ENCODE peak calls at places on chromosome 5, in four cellular contexts. P, Y, C and I are unnamed samples.

GRCh38 chr5:33588654-33589372 is 148.0 kb downstream of the TARS1 start:
- DNase-seq in P (no peak), Y (no peak), C (peak), I (no peak)

GRCh38 chr5:115977096-115977495 is 14.8 kb downstream of the LVRN start:
- DNase-seq in P (no peak), Y (no peak), C (no peak), I (no peak)

GRCh38 chr5:5979362-5979760 is 399.0 kb downstream of the MED10 start:
- DNase-seq in P (no peak), Y (no peak), C (peak), I (no peak)

GRCh38 chr5:143248822-143249579 is 154.5 kb downstream of the NR3C1 start:
- DNase-seq in P (no peak), Y (peak), C (no peak), I (no peak)

GRCh38 chr5:151923865-151924264 is 786 bp downstream of the GLRA1 start:
- DNase-seq in P (no peak), Y (no peak), C (peak), I (no peak)

GRCh38 chr5:1270426-1270825 is 24.4 kb downstream of the TERT start:
- DNase-seq in P (no peak), Y (no peak), C (no peak), I (no peak)

GRCh38 chr5:172453986-172454354 is 355 bp downstream of the SH3PXD2B start:
- DNase-seq in P (peak), Y (no peak), C (peak), I (no peak)

GRCh38 chr5:95823738-95824609 is 1.4 kb upstream of the GLRX start:
- DNase-seq in P (peak), Y (peak), C (peak), I (peak)

GRCh38 chr5:170411100-170411499 is 21.9 kb upstream of the KCNMB1 start:
- DNase-seq in P (no peak), Y (no peak), C (no peak), I (no peak)

GRCh38 chr5:141412853-141413539 is at the start of gene PCDHGA10:
- DNase-seq in P (peak), Y (peak), C (peak), I (no peak)

GRCh38 chr5:124660229-124661093 is 86.0 kb downstream of the ZNF608 start:
- DNase-seq in P (no peak), Y (no peak), C (peak), I (peak)

GRCh38 chr5:132662925-132663770 is 5.2 kb downstream of the IL13 start:
- DNase-seq in P (no peak), Y (no peak), C (peak), I (no peak)

DNA sequence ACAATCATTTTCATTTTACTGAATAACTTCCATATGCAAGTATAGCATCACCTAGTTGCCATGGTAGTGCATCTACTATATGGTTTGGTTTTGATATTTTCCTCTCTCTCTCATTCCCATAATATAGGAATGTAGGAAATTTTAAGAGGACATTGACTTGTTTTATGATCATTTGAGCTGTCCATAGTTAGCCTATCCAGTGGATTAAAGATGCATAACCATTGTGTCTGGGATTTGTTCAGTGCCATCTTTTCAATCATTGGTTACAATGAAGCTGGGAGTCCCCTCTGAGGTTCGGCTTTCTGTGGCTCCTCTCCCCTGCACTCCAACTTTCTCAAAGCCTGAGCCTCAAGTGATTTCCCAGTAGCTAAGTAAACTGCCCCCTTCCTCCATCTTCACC is 458.5 kb downstream of the RAB3C start:
- DNase-seq in P (no peak), Y (no peak), C (no peak), I (no peak)
- H3K4me3 ChIP-seq in P (peak), Y (no peak), C (no peak), I (no peak)

DNA sequence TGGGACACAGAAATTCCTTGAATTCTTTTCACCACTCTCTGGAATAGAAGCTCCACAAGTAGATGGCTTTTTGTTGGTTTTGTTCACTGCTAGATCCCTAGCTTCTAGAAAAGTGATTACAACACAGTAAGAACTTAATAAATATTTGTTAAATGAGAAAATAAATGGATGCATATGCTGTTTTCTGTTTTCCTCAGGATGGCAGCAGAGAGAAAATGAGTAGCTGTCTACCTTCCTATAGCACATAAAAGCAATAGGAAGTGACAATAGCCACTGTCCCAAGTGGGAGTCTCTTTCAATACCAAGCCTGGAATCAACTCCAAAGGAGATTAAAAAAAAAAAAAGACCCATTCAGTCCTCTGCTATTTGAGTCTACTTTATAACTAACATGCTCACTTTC is 100.6 kb upstream of the NREP start:
- DNase-seq in P (no peak), Y (no peak), C (no peak), I (no peak)
- TF ChIP-seq CTCF in P (no peak), Y (no peak), C (no peak), I (no peak)

DNA sequence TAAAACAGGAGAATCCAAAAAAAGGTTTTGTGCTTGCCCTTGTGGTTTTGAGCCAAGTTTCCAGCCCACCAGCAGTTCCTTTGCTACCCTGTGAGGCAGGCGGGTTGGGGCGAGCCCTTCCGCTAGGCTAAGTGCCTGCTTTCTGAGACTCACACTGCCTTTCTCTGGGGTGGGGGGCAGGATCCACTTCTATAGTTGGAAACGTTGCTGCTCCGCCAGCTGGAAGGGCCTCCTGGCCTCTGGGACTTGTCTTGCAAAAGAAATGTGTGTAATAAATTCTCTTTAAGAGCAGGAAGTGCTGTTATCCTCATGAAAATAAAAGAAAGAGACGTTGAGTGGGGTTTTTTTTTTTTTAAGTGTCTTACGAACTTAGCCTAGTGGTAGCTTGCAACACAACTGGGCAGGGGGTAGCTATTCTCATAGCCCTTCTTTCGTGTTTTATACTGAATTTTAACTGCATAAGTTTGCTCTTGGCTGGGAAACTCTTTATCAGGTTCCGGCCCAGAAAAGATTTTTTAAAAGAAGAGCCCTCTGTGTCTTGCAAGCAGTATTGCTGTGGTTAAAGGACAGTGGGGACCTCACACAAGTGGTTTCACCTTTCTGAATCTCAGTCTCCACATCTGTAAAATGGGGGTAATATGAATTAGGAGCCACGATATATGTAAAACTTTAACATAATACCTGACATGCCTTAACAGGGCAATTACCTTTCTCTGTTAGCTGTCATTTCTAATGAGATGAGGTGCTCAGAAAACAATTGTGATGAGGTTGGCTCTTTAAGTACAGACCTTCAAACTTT is 19.8 kb downstream of the JADE2 start:
- DNase-seq in P (peak), Y (peak), C (no peak), I (no peak)
- H3K4me3 ChIP-seq in P (no peak), Y (no peak), C (no peak), I (no peak)

DNA sequence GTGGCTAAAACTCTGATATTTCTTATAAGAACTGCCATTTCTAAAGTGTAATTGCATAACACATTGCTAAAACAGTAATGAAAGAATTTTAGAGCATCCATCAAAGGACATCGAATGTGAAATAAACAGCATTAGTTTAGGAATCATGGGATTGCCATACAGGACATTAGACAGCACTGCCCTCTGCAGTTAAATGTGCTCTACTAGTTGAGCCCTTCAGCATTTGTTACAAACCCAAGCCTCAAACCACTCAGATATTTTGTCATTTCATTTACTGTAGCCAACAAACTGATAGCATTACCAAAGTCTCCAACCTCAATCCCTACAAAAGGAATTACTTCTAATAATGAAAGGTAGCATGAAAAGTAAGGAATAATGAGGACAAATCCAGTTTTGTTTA is 116.8 kb upstream of the COX7C start:
- DNase-seq in P (no peak), Y (no peak), C (peak), I (peak)
- TF ChIP-seq CTCF in P (no peak), Y (no peak), C (peak), I (peak)

DNA sequence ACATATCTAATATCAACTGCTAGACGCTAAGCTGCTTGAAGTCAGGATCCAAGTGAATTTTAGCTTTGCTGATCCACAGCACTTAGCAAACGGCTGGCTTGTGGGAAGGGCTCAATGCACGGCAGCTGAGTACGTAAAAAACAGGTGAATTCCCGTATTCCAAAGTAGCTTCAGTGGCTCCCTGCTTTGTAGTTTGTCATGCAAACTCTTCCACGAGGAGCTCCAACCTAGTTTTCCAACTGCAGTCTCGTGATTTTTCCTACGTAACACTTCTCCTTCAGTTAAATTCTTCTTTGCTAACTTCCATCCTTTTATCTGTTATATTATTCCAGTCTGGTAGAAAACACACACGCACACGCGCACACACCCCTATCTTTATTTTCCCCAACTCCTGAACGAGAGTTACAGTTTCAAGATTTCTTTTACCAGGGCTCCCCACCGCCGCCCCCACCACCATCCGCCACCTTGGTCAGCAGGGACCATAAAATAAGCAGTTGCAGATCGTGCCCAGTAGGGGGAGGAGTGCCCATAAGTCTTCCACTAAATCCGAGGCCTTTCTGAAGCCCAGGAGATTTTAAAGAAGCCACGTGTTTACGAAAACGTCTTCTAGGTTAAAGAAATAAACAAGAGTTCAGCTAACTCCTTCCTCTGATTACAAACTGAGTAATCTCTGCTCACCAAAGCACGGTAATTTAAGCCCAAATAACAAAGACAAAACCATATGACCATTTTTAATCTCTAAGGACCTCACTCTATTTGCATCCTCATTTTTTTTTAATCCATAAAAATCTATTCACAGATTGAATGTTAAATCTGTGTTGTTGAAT is 34.8 kb upstream of the TRIO start:
- DNase-seq in P (peak), Y (peak), C (peak), I (peak)
- H3K4me3 ChIP-seq in P (peak), Y (peak), C (peak), I (peak)